ENCODE peak calls at places on chromosomes 13 and 19, in four cellular contexts. Z is HepG2, L is GM12878, R is K562. H is an unnamed sample.

GRCh38 chr13:58399263-58399662 is 767.7 kb downstream of the PCDH17 start:
- DNase-seq in L (no peak), R (no peak), Z (no peak), H (no peak)

GRCh38 chr19:16428372-16429036 is 43.3 kb downstream of the EPS15L1 start:
- DNase-seq in Z (no peak), L (no peak), R (no peak), H (no peak)

GRCh38 chr19:5863030-5863665 is 7.2 kb downstream of the FUT5 start:
- DNase-seq in Z (no peak), R (no peak), L (no peak), H (no peak)

GRCh38 chr19:48812094-48812929 is 1.5 kb upstream of the BCAT2 start:
- DNase-seq in Z (peak; percentile 37), R (peak; percentile 99), L (no peak), H (peak; percentile 94)

GRCh38 chr19:19021115-19021514 is 12.2 kb downstream of the SUGP2 start:
- DNase-seq in R (no peak), L (no peak), Z (peak; percentile 59), H (no peak)

GRCh38 chr19:39199025-39199424 is 2.3 kb downstream of the NCCRP1 start:
- DNase-seq in R (no peak), L (no peak), Z (peak; percentile 35), H (no peak)

GRCh38 chr13:87089391-87089790 is 581.8 kb upstream of the SLITRK5 start:
- DNase-seq in L (no peak), R (no peak), Z (no peak), H (peak; percentile 11)

GRCh38 chr19:424546-424945 is 15.6 kb upstream of the C2CD4C start:
- DNase-seq in R (no peak), Z (no peak), L (no peak), H (no peak)

GRCh38 chr19:49933643-49934042 is 4.3 kb upstream of the NUP62 start:
- DNase-seq in L (no peak), Z (no peak), R (no peak), H (no peak)

GRCh38 chr19:4233282-4233853 is 4.0 kb downstream of the EBI3 start:
- DNase-seq in L (no peak), Z (peak; percentile 45), R (peak; percentile 65), H (peak; percentile 84)

GRCh38 chr19:32692727-32693061 is 1.1 kb downstream of the NUDT19 start:
- DNase-seq in R (no peak), L (no peak), Z (no peak), H (no peak)

GRCh38 chr13:87570669-87571068 is 100.5 kb upstream of the SLITRK5 start:
- DNase-seq in L (no peak), Z (no peak), R (no peak), H (peak; percentile 41)

GRCh38 chr19:38512277-38512676 is 78.8 kb downstream of the RYR1 start:
- DNase-seq in R (no peak), L (no peak), Z (no peak), H (no peak)

GRCh38 chr13:112104873-112105234 is 37.9 kb downstream of the SOX1 start:
- DNase-seq in Z (no peak), L (no peak), R (no peak), H (no peak)

GRCh38 chr13:23960566-23961156 is 63.4 kb upstream of the C1QTNF9B start:
- DNase-seq in R (no peak), Z (peak; percentile 30), L (no peak), H (peak; percentile 80)

GRCh38 chr19:40685563-40685962 is 4.9 kb downstream of the NUMBL start:
- DNase-seq in R (no peak), L (no peak), Z (no peak), H (no peak)

GRCh38 chr13:92769064-92769463 is 457.5 kb upstream of the GPC6 start:
- DNase-seq in L (no peak), R (no peak), Z (no peak), H (no peak)

GRCh38 chr19:49953376-49953775 is 7.6 kb downstream of the SIGLEC11 start:
- DNase-seq in Z (no peak), L (no peak), R (no peak), H (no peak)

GRCh38 chr13:49435992-49436391 is 7.9 kb downstream of the CAB39L start:
- DNase-seq in Z (no peak), L (no peak), R (no peak), H (no peak)

GRCh38 chr19:39138221-39139211 is 12.9 kb downstream of the PAK4 start:
- DNase-seq in L (no peak), R (no peak), Z (no peak), H (no peak)

GRCh38 chr13:96834626-96835025 is 159.7 kb downstream of the OXGR1 start:
- DNase-seq in Z (no peak), R (no peak), L (no peak), H (no peak)

GRCh38 chr13:104382941-104383340 is 1316.7 kb upstream of the SLC10A2 start:
- DNase-seq in Z (no peak), L (no peak), R (no peak), H (no peak)

DNA sequence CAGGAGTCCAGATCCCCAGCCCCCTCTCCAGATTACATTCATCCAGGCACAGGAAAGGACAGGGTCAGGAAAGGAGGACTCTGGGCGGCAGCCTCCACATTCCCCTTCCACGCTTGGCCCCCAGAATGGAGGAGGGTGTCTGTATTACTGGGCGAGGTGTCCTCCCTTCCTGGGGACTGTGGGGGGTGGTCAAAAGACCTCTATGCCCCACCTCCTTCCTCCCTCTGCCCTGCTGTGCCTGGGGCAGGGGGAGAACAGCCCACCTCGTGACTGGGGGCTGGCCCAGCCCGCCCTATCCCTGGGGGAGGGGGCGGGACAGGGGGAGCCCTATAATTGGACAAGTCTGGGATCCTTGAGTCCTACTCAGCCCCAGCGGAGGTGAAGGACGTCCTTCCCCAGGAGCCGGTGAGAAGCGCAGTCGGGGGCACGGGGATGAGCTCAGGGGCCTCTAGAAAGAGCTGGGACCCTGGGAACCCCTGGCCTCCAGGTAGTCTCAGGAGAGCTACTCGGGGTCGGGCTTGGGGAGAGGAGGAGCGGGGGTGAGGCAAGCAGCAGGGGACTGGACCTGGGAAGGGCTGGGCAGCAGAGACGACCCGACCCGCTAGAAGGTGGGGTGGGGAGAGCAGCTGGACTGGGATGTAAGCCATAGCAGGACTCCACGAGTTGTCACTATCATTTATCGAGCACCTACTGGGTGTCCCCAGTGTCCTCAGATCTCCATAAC is at the start of gene APOE:
- DNase-seq in R (peak; percentile 59), Z (peak; percentile 81), L (no peak), H (peak; percentile 91)
- TF ChIP-seq REST in R (no peak), Z (no peak), L (no peak), H (no peak)

GRCh38 chr13:77351326-77351725 is 24.4 kb upstream of the MYCBP2 start:
- DNase-seq in Z (no peak), L (no peak), R (no peak), H (no peak)
- TF ChIP-seq CREB1 in Z (no peak), L (no peak), R (no peak), H (no peak)

DNA sequence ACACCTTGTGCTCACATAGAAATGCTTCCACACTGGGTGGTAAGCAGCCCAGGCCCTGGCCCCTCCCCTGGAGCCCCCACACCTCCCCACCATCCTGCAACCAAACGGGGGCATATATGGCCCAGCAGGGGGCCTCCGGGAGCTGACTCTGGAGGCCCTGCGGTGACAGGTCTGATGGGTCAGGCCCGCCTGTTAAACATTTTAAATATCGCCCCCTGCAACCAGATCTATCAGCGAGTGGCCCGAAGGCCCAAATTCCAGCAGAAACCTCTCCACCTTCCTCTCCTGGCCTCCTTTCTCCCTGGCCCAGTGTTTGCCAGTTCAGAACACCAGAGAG is 48.0 kb upstream of the KATNAL1 start:
- DNase-seq in R (peak; percentile 43), Z (peak; percentile 49), L (no peak), H (peak; percentile 57)
- H2AFZ ChIP-seq in R (no peak overlapping the region), Z (no peak overlapping the region), L (no peak overlapping the region), H (peak overlapping the region; percentile 81)

DNA sequence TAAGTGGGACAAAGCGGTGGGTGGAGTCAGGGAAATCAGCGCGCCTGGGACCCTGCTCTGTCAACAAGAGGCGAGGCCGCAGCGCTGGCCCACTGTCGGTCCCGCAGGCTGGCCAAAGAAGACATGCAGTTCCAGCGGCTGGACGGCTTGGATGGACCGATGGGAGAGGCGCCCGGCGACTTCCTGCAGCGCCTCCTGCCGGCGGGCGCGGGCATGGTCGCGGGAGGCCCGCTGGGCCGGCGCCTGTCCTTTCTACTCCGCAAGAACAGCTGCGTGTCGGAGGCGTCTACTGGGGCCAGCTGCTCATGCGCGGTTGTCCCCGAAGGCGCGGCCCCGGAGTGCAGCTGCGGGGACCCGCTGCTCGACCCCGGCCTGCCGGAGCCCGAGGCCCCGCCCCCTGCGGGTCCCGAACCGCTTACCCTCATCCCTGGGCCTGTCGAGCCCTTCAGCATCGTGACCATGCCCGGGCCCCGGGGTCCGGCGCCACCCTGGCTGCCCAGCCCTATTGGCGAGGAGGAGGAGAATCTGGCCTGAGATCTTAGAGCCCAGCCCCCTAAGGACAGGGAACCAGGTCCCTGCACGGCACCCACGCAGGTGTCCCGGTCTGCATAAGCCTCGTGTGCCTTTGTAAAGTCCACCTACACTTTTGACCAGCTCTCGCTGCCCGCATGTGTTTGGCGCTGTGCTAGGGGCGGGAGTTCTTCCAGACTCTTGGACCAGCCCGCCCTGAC is 6.1 kb downstream of the BEST2 start:
- DNase-seq in Z (peak; percentile 70), L (no peak), R (peak; percentile 84), H (peak; percentile 91)
- TF ChIP-seq REST in Z (no peak), L (no peak), R (no peak), H (no peak)

GRCh38 chr19:7980168-7980567 is 25.3 kb downstream of the ELAVL1 start:
- DNase-seq in L (no peak), R (no peak), Z (no peak), H (no peak)

GRCh38 chr19:7979011-7979410 is 26.4 kb downstream of the ELAVL1 start:
- DNase-seq in R (no peak), L (no peak), Z (no peak), H (no peak)

GRCh38 chr19:7978196-7978825 is 27.1 kb downstream of the ELAVL1 start:
- DNase-seq in R (no peak), Z (no peak), L (no peak), H (no peak)

GRCh38 chr19:7980635-7981121 is 24.8 kb downstream of the ELAVL1 start:
- DNase-seq in R (no peak), Z (no peak), L (no peak), H (no peak)

GRCh38 chr19:7979559-7979958 is 25.9 kb downstream of the ELAVL1 start:
- DNase-seq in Z (no peak), R (no peak), L (no peak), H (no peak)
- TF ChIP-seq CREB1 in Z (no peak), R (no peak), L (no peak), H (no peak)

GRCh38 chr19:55584871-55585270 is 4.2 kb upstream of the ZNF579 start:
- DNase-seq in L (no peak), Z (no peak), R (no peak), H (no peak)
- H2AFZ ChIP-seq in L (no peak overlapping the region), Z (no peak overlapping the region), R (no peak overlapping the region), H (peak overlapping the region; percentile 95)

H was measured in GM23338.